ENCODE peak calls at places on chromosome 6, in ten cellular contexts. T is tibial nerve, M is HCT116, B is hepatocyte, X is uterus, H is sigmoid colon, E is upper lobe of right lung, G is cardiac muscle cell, P is lung, I is fibroblast of lung. U is an unnamed sample.

GRCh38 chr6:148693882-148694484 is 52.8 kb upstream of the UST start:
- DNase-seq in T (no peak), M (no peak), B (no peak), X (no peak), H (no peak), E (no peak), G (no peak), P (no peak), I (no peak), U (no peak)

GRCh38 chr6:147508871-147509608 is 550 bp downstream of the SAMD5 start:
- DNase-seq in T (no peak), M (no peak), B (peak; percentile 52), X (peak; percentile 13), H (no peak), E (peak; percentile 65), G (no peak), P (no peak), I (no peak), U (peak; percentile 47)

GRCh38 chr6:43740961-43741764 is 28.8 kb upstream of the VEGFA start:
- DNase-seq in T (no peak), M (no peak), B (no peak), X (no peak), H (peak; percentile 34), E (peak; percentile 49), G (no peak), P (no peak), I (no peak), U (no peak)

GRCh38 chr6:131349199-131349598 is 213.9 kb downstream of the AKAP7 start:
- DNase-seq in T (no peak), M (no peak), B (no peak), X (no peak), H (no peak), E (no peak), G (no peak), P (no peak), I (no peak), U (no peak)

GRCh38 chr6:106510090-106510970 is 119.0 kb downstream of the RTN4IP1 start:
- DNase-seq in T (no peak), M (no peak), B (peak; percentile 63), X (peak; percentile 44), H (peak; percentile 74), E (peak; percentile 92), G (peak; percentile 61), P (peak; percentile 79), I (peak; percentile 59), U (peak; percentile 50)

GRCh38 chr6:149888659-149889058 is 9.3 kb downstream of the RAET1E start:
- DNase-seq in T (no peak), M (no peak), B (no peak), X (no peak), H (no peak), E (no peak), G (no peak), P (no peak), I (peak; percentile 35), U (no peak)

GRCh38 chr6:74671558-74672025 is 534.3 kb downstream of the COL12A1 start:
- DNase-seq in T (no peak), M (no peak), B (no peak), X (no peak), H (no peak), E (no peak), G (peak; percentile 80), P (no peak), I (peak; percentile 88), U (peak; percentile 75)

GRCh38 chr6:104506429-104506828 is 353.3 kb downstream of the HACE1 start:
- DNase-seq in T (no peak), M (no peak), B (no peak), X (no peak), H (no peak), E (no peak), G (no peak), P (no peak), I (no peak), U (no peak)

GRCh38 chr6:43604174-43604573 is 24.9 kb downstream of the GTPBP2 start:
- DNase-seq in T (no peak), M (no peak), B (no peak), X (no peak), H (no peak), E (no peak), G (peak; percentile 84), P (no peak), I (peak; percentile 90), U (no peak)

GRCh38 chr6:105794870-105795269 is 291.3 kb upstream of the PRDM1 start:
- DNase-seq in T (no peak), M (no peak), B (no peak), X (no peak), H (no peak), E (no peak), G (no peak), P (no peak), I (no peak), U (no peak)

GRCh38 chr6:33742837-33743236 is 3.9 kb downstream of the IP6K3 start:
- DNase-seq in T (no peak), M (no peak), B (no peak), X (peak; percentile 78), H (no peak), E (no peak), G (no peak), P (no peak), I (no peak), U (no peak)

GRCh38 chr6:33740794-33741193 is 5.9 kb downstream of the IP6K3 start:
- DNase-seq in T (no peak), M (no peak), B (no peak), X (no peak), H (no peak), E (no peak), G (no peak), P (no peak), I (no peak), U (no peak)

GRCh38 chr6:33740204-33740608 is 6.5 kb downstream of the IP6K3 start:
- DNase-seq in T (no peak), M (no peak), B (peak; percentile 48), X (no peak), H (no peak), E (no peak), G (peak; percentile 54), P (no peak), I (peak; percentile 19), U (no peak)

GRCh38 chr6:33744001-33744848 is 2.5 kb downstream of the IP6K3 start:
- DNase-seq in T (peak; percentile 77), M (peak; percentile 42), B (peak; percentile 82), X (peak; percentile 82), H (peak; percentile 86), E (no peak), G (peak; percentile 82), P (peak; percentile 65), I (peak; percentile 75), U (peak; percentile 78)

GRCh38 chr6:33742092-33742491 is 4.6 kb downstream of the IP6K3 start:
- DNase-seq in T (no peak), M (no peak), B (peak; percentile 33), X (peak; percentile 27), H (no peak), E (no peak), G (no peak), P (no peak), I (no peak), U (no peak)
- H3K4me1 ChIP-seq in T (peaks cover 30% of the 10 kb centered on the region), M (peaks cover 9% of the 10 kb centered on the region), B (peaks cover 58% of the 10 kb centered on the region), X (peaks cover 9% of the 10 kb centered on the region), H (peaks cover 41% of the 10 kb centered on the region), E (peaks cover 11% of the 10 kb centered on the region), G (peaks cover 26% of the 10 kb centered on the region), P (peaks cover 10% of the 10 kb centered on the region), I (peaks cover 8% of the 10 kb centered on the region), U (peaks cover 35% of the 10 kb centered on the region)

GRCh38 chr6:136280032-136280609 is 9.5 kb downstream of the BCLAF1 start:
- DNase-seq in T (no peak), M (no peak), B (no peak), X (no peak), H (no peak), E (no peak), G (no peak), P (no peak), I (no peak), U (no peak)

GRCh38 chr6:136289327-136289578 is 393 bp downstream of the BCLAF1 start:
- DNase-seq in T (peak; percentile 85), M (peak; percentile 76), B (peak; percentile 97), X (peak; percentile 91), H (peak; percentile 95), E (peak; percentile 96), G (peak; percentile 93), P (peak; percentile 90), I (peak; percentile 90), U (peak; percentile 92)

GRCh38 chr6:136288566-136289326 is 900 bp downstream of the BCLAF1 start:
- DNase-seq in T (peak; percentile 71), M (peak; percentile 34), B (peak; percentile 89), X (peak; percentile 67), H (peak; percentile 88), E (peak; percentile 87), G (peak; percentile 95), P (peak; percentile 87), I (peak; percentile 91), U (peak; percentile 83)

GRCh38 chr6:136282906-136283305 is 6.7 kb downstream of the BCLAF1 start:
- DNase-seq in T (no peak), M (no peak), B (no peak), X (no peak), H (no peak), E (no peak), G (no peak), P (no peak), I (no peak), U (no peak)

GRCh38 chr6:136284909-136285308 is 4.7 kb downstream of the BCLAF1 start:
- DNase-seq in T (no peak), M (no peak), B (no peak), X (no peak), H (no peak), E (no peak), G (peak; percentile 50), P (no peak), I (peak; percentile 66), U (no peak)
- H3K4me3 ChIP-seq in T (no peak overlapping the region), M (no peak overlapping the region), B (no peak overlapping the region), X (no peak overlapping the region), H (no peak overlapping the region), E (no peak overlapping the region), G (no peak overlapping the region), P (no peak overlapping the region), I (no peak overlapping the region), U (no peak overlapping the region)

GRCh38 chr6:33679761-33680160 is 31.7 kb downstream of the UQCC2 start:
- DNase-seq in T (no peak), M (no peak), B (no peak), X (no peak), H (no peak), E (no peak), G (no peak), P (no peak), I (no peak), U (no peak)
- H3K4me1 ChIP-seq in T (peaks cover 26% of the 10 kb centered on the region), M (no peaks in the 10 kb centered on the region), B (no peaks in the 10 kb centered on the region), X (no peaks in the 10 kb centered on the region), H (no peaks in the 10 kb centered on the region), E (no peaks in the 10 kb centered on the region), G (no peaks in the 10 kb centered on the region), P (no peaks in the 10 kb centered on the region), I (peaks cover 15% of the 10 kb centered on the region), U (peaks cover 24% of the 10 kb centered on the region)

DNA sequence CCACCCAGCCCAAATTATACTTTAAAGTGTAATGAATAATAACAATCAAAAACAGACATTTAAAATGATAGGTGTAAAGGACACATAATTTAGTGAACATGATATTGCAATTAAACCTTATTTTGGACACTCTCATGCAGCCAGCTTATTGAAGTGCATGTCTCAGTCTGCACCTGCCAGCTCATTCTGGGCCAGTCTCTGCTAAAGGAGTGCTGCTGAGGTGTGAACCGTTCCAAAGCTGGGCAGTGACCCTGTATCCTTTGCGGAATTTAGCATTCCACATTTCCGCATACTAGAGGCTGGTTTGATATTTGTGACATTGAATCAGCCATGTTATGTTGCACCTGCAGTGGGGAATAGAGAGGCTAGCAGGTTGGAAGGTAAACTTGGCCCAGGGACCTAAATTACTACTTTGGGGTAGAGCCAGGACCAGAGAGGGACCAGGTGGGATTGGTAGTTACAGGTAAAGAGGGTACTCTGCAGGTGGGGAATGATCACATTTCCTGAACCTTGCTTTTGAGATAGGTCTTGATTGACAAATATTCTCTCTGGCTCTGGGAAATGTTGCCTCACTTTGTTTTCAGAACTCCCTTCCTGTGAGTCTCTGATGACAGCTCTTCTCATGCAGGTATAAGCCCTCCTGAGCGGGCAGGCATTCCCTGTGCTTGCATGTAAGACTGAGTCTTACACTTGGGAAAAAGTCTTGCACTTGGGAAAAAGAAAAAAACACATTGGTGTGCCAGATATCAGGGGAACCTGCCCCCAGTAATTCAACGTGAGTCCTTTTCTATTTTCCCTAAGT is 26.2 kb downstream of the TULP4 start:
- DNase-seq in T (no peak), M (no peak), B (no peak), X (no peak), H (no peak), E (no peak), G (no peak), P (no peak), I (no peak), U (no peak)
- H3K4me3 ChIP-seq in T (no peak overlapping the region), M (no peak overlapping the region), B (no peak overlapping the region), X (no peak overlapping the region), H (no peak overlapping the region), E (no peak overlapping the region), G (no peak overlapping the region), P (no peak overlapping the region), I (no peak overlapping the region), U (no peak overlapping the region)